ENCODE peak calls at places on chromosome 14, in nine cellular contexts. T, Z, S, N, H, Y, R, E and G are unnamed samples.

GRCh38 chr14:66422019-66422946 is 63.9 kb upstream of the CCDC196 start:
- DNase-seq in E (no peak), Y (no peak), T (no peak), R (no peak), S (no peak), N (no peak), Z (no peak), H (no peak), G (no peak)

GRCh38 chr14:73745571-73746539 is 31.7 kb upstream of the PNMA1 start:
- DNase-seq in T (no peak), H (no peak), S (no peak), Z (no peak), Y (no peak), R (no peak), N (peak), E (no peak), G (no peak)

GRCh38 chr14:54083549-54084239 is 127.1 kb upstream of the BMP4 start:
- DNase-seq in Y (no peak), T (no peak), S (no peak), Z (no peak), H (no peak), E (no peak), N (no peak), R (no peak), G (no peak)

GRCh38 chr14:90700928-90701776 is 115.1 kb downstream of the TTC7B start:
- DNase-seq in H (no peak), N (no peak), R (no peak), E (no peak), Y (no peak), T (no peak), S (no peak), Z (no peak), G (no peak)

GRCh38 chr14:98958048-98959031 is 313.7 kb downstream of the BCL11B start:
- DNase-seq in T (no peak), H (no peak), R (no peak), S (no peak), Z (no peak), N (no peak), Y (no peak), E (no peak), G (no peak)

GRCh38 chr14:42222924-42223471 is 616.3 kb downstream of the LRFN5 start:
- DNase-seq in N (peak), R (peak), Y (no peak), T (no peak), S (peak), E (no peak), H (no peak), Z (no peak), G (peak)

GRCh38 chr14:73787760-73788508 is 63.7 kb upstream of the PTGR2 start:
- DNase-seq in Z (no peak), S (peak), E (peak), H (no peak), Y (no peak), R (peak), T (no peak), N (no peak), G (no peak)

GRCh38 chr14:44112774-44113460 is 394.2 kb downstream of the FSCB start:
- DNase-seq in E (no peak), N (no peak), H (no peak), Z (no peak), Y (no peak), T (no peak), R (no peak), S (no peak), G (no peak)

GRCh38 chr14:36519431-36520321 is at the start of gene NKX2-1:
- DNase-seq in R (no peak), T (no peak), S (no peak), N (no peak), Z (no peak), Y (peak), H (no peak), E (no peak), G (no peak)

GRCh38 chr14:102187583-102188001 is 47.9 kb downstream of the WDR20 start:
- DNase-seq in T (no peak), Y (no peak), H (no peak), E (no peak), Z (no peak), R (no peak), N (no peak), S (no peak), G (no peak)

GRCh38 chr14:79196216-79196615 is 1015.1 kb downstream of the DIO2 start:
- DNase-seq in H (no peak), Y (no peak), Z (no peak), T (no peak), S (no peak), N (no peak), E (no peak), R (no peak), G (no peak)

GRCh38 chr14:98138666-98139065 is 1133.3 kb downstream of the BCL11B start:
- DNase-seq in N (no peak), H (peak), E (peak), Z (peak), S (no peak), R (peak), T (peak), Y (no peak), G (peak)

GRCh38 chr14:56858422-56858821 is 48.1 kb upstream of the OTX2 start:
- DNase-seq in Z (no peak), S (no peak), E (no peak), Y (no peak), H (no peak), R (no peak), N (no peak), T (no peak), G (no peak)

GRCh38 chr14:22174412-22174811 is 414.6 kb downstream of the DAD1 start:
- DNase-seq in S (no peak), Y (no peak), N (no peak), H (no peak), Z (no peak), E (no peak), T (no peak), R (no peak), G (no peak)